ENCODE peak calls at places on chromosomes 2 and 18, in four cellular contexts. P, D, J and B are unnamed samples.

GRCh38 chr2:223641062-223641461 is 38.9 kb upstream of the SCG2 start:
- DNase-seq in P (no peak), D (no peak), J (no peak), B (no peak)

GRCh38 chr2:187404431-187405110 is 43.5 kb downstream of the CALCRL start:
- DNase-seq in P (no peak), D (no peak), J (no peak), B (no peak)

GRCh38 chr2:211351998-211352397 is 795.6 kb downstream of the CPS1 start:
- DNase-seq in P (no peak), D (no peak), J (no peak), B (no peak)

GRCh38 chr18:3793545-3793944 is 343.6 kb downstream of the TGIF1 start:
- DNase-seq in P (no peak), D (no peak), J (peak; percentile 57), B (no peak)

GRCh38 chr18:8400193-8400752 is 209.0 kb upstream of the RAB12 start:
- DNase-seq in P (no peak), D (no peak), J (no peak), B (no peak)

GRCh38 chr18:52694804-52695203 is 354.8 kb downstream of the DCC start:
- DNase-seq in P (peak; percentile 2), D (no peak), J (peak; percentile 2), B (peak; percentile 7)

GRCh38 chr2:105785095-105785847 is 40.6 kb downstream of the NCK2 start:
- DNase-seq in P (no peak), D (no peak), J (no peak), B (no peak)

GRCh38 chr2:221465776-221466175 is 106.3 kb downstream of the EPHA4 start:
- DNase-seq in P (peak; percentile 26), D (no peak), J (peak; percentile 25), B (no peak)

GRCh38 chr2:67871696-67872320 is 191.0 kb downstream of the C1D start:
- DNase-seq in P (no peak), D (no peak), J (peak; percentile 70), B (no peak)

GRCh38 chr2:112803691-112804521 is 19.6 kb upstream of the IL1A start:
- DNase-seq in P (peak; percentile 49), D (no peak), J (peak; percentile 52), B (peak; percentile 16)

GRCh38 chr2:38466849-38467767 is 90.0 kb upstream of the ATL2 start:
- DNase-seq in P (no peak), D (no peak), J (peak; percentile 77), B (no peak)

GRCh38 chr18:48184118-48184517 is 225.1 kb downstream of the ZBTB7C start:
- DNase-seq in P (no peak), D (no peak), J (no peak), B (no peak)

GRCh38 chr18:39862341-39862740 is 2092.7 kb upstream of the PIK3C3 start:
- DNase-seq in P (no peak), D (no peak), J (peak; percentile 33), B (no peak)

GRCh38 chr2:85741211-85741610 is 12.6 kb upstream of the ATOH8 start:
- DNase-seq in P (no peak), D (no peak), J (no peak), B (no peak)

GRCh38 chr2:207482630-207483029 is 47.1 kb upstream of the CREB1 start:
- DNase-seq in P (no peak), D (no peak), J (no peak), B (no peak)

GRCh38 chr2:191178806-191179514 is 28.2 kb upstream of the STAT4 start:
- DNase-seq in P (peak; percentile 21), D (peak; percentile 31), J (peak; percentile 98), B (no peak)

GRCh38 chr2:75100011-75100680 is 99.2 kb downstream of the TACR1 start:
- DNase-seq in P (no peak), D (no peak), J (peak; percentile 42), B (no peak)

GRCh38 chr2:86482034-86482433 is 40.9 kb downstream of the KDM3A start:
- DNase-seq in P (no peak), D (no peak), J (no peak), B (no peak)

GRCh38 chr18:3623769-3624545 is 174.0 kb downstream of the TGIF1 start:
- DNase-seq in P (no peak), D (peak; percentile 67), J (peak; percentile 98), B (no peak)

GRCh38 chr2:74880054-74880728 is 46.3 kb downstream of the HK2 start:
- DNase-seq in P (no peak), D (no peak), J (no peak), B (no peak)

GRCh38 chr2:101064868-101065549 is 62.9 kb downstream of the RPL31 start:
- DNase-seq in P (peak; percentile 73), D (peak; percentile 49), J (peak; percentile 55), B (peak; percentile 32)

GRCh38 chr18:34862561-34862960 is 152.5 kb downstream of the DTNA start:
- DNase-seq in P (no peak), D (no peak), J (no peak), B (no peak)

GRCh38 chr18:46379323-46379950 is 275.3 kb downstream of the HAUS1 start:
- DNase-seq in P (no peak), D (no peak), J (no peak), B (no peak)

GRCh38 chr2:224584768-224585204 is 377 bp downstream of the CUL3 start:
- DNase-seq in P (peak; percentile 78), D (peak; percentile 52), J (peak; percentile 43), B (peak; percentile 81)

GRCh38 chr2:216298719-216299118 is 73.6 kb downstream of the MARCHF4 start:
- DNase-seq in P (no peak), D (no peak), J (peak; percentile 58), B (no peak)

GRCh38 chr2:43226955-43227829 is 786 bp upstream of the ZFP36L2 start:
- DNase-seq in P (peak; percentile 83), D (peak; percentile 98), J (peak; percentile 95), B (peak; percentile 80)

GRCh38 chr18:76564117-76564516 is 69.1 kb upstream of the ZNF516 start:
- DNase-seq in P (no peak), D (no peak), J (no peak), B (no peak)

GRCh38 chr2:151928380-151928779 is 100.2 kb upstream of the ARL5A start:
- DNase-seq in P (no peak), D (no peak), J (no peak), B (no peak)

GRCh38 chr2:85926931-85927527 is 38.2 kb upstream of the ST3GAL5 start:
- DNase-seq in P (no peak), D (no peak), J (peak; percentile 51), B (no peak)

GRCh38 chr2:206368933-206369569 is 74.3 kb upstream of the ADAM23 start:
- DNase-seq in P (peak; percentile 7), D (no peak), J (no peak), B (no peak)

GRCh38 chr2:181070119-181070833 is 89.9 kb downstream of the UBE2E3 start:
- DNase-seq in P (no peak), D (no peak), J (peak; percentile 63), B (no peak)
- TF ChIP-seq CTCF in P (no peak), D (no peak), J (no peak), B (no peak)

GRCh38 chr2:160402498-160402897 is 91.1 kb downstream of the RBMS1 start:
- DNase-seq in P (no peak), D (no peak), J (no peak), B (no peak)

GRCh38 chr2:160399880-160400279 is 93.7 kb downstream of the RBMS1 start:
- DNase-seq in P (no peak), D (no peak), J (no peak), B (no peak)

GRCh38 chr2:160405077-160405865 is 88.3 kb downstream of the RBMS1 start:
- DNase-seq in P (no peak), D (no peak), J (peak; percentile 56), B (no peak)

GRCh38 chr2:160401895-160402294 is 91.7 kb downstream of the RBMS1 start:
- DNase-seq in P (no peak), D (no peak), J (no peak), B (no peak)

DNA sequence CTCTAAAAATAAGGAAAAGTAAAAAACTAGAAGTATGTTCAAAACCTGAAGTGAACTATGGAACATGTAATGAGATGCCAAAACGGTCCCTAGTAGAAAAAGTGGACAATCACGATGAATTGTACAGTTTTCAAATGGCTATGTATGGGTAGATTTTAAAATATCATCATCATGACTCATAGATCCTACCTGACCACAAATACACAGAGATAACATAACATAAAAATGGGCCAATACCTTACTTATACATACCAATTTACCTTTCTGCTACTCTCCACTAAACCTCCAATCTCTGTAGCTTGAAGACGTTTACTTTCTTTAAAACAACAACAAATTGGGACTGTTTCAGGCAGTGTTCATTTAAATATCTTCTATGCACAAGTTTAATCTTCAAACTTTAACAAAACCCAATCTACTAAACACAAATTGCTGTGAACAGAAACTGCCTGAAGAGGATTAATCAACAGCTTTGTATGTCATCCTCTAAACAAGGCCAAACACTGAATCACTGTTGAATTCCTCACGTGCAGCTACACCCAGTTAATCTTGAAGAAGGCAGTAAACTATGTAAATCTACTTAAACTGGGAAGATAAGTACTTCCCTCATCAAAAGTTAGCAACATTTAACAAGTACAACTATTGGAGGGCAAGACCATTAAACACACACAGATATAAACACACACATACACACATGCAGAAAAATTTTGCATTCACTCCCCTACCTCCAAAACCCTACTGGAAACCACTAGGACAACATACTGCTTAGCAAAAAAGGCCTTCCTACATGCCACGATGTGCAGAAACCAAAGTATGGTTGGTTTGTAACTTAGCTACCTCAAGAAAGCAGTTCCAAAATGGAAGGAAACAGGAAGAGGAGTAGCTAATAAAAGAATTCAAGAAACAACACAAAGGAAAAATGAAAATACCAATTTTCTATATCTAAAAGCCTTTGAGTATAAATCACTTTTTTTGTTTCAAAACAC is 90.3 kb downstream of the RBMS1 start:
- DNase-seq in P (no peak), D (no peak), J (peak; percentile 78), B (no peak)
- TF ChIP-seq CTCF in P (no peak), D (no peak), J (no peak), B (no peak)

GRCh38 chr2:219279151-219279915 is at the start of gene DNAJB2:
- DNase-seq in P (peak; percentile 99), D (peak; percentile 99), J (peak; percentile 100), B (peak; percentile 100)
- TF ChIP-seq CTCF in P (no peak), D (peak; percentile 12), J (no peak), B (no peak)

DNA sequence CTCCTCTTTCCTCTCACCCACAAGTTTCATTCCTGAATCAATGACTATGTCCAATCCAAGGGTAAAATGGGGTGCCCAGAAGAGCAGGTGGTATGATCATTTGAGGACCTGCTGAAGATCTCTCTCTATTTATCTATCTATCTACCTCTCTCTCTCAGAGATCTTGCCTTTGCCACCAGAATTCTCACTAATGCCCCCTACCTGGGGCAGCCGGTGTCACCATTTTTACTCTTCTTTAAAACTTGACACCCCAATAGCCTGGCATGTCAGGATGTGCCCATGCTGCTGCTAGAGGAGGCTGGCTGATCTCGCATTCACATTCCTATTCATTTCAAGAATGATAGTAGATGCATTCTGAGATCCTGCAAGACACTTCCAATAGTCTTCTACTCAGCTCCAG is 24.3 kb upstream of the RPIA start:
- DNase-seq in P (no peak), D (no peak), J (no peak), B (no peak)
- TF ChIP-seq CTCF in P (no peak), D (no peak), J (no peak), B (no peak)

GRCh38 chr2:172937884-172938712 is 137.5 kb upstream of the MAP3K20 start:
- DNase-seq in P (no peak), D (no peak), J (no peak), B (no peak)
- TF ChIP-seq CTCF in P (no peak), D (no peak), J (no peak), B (no peak)